ENCODE peak calls at places on chromosomes 6 and 20, in four cellular contexts. One of them, this sample, is unnamed.

GRCh38 chr6:166046232-166046631 is 121.4 kb downstream of the TBXT start:
- DNase-seq in HepG2: no peak
- DNase-seq in H1: no peak
- DNase-seq in K562: no peak
- DNase-seq in this sample: peak

GRCh38 chr20:63135411-63135810 is 80.5 kb downstream of the YTHDF1 start:
- DNase-seq in HepG2: no peak
- DNase-seq in H1: no peak
- DNase-seq in K562: peak
- DNase-seq in this sample: no peak

GRCh38 chr6:5706094-5707033 is 300.4 kb downstream of the NRN1 start:
- DNase-seq in K562: no peak
- DNase-seq in H1: no peak
- DNase-seq in HepG2: no peak
- DNase-seq in this sample: no peak

GRCh38 chr6:45619994-45620471 is 242.3 kb upstream of the SUPT3H start:
- DNase-seq in HepG2: no peak
- DNase-seq in H1: no peak
- DNase-seq in K562: no peak
- DNase-seq in this sample: no peak

GRCh38 chr6:90024633-90025032 is 130.4 kb downstream of the GJA10 start:
- DNase-seq in H1: no peak
- DNase-seq in K562: no peak
- DNase-seq in HepG2: no peak
- DNase-seq in this sample: no peak

GRCh38 chr6:16486661-16487060 is 248.3 kb downstream of the GMPR start:
- DNase-seq in K562: no peak
- DNase-seq in HepG2: no peak
- DNase-seq in H1: no peak
- DNase-seq in this sample: no peak

GRCh38 chr6:14129572-14129971 is 12.0 kb downstream of the CD83 start:
- DNase-seq in H1: peak
- DNase-seq in HepG2: peak
- DNase-seq in K562: peak
- DNase-seq in this sample: peak

GRCh38 chr6:139256087-139256486 is 35.7 kb downstream of the TXLNB start:
- DNase-seq in H1: no peak
- DNase-seq in K562: no peak
- DNase-seq in HepG2: no peak
- DNase-seq in this sample: no peak

GRCh38 chr6:163191704-163192537 is 222.6 kb upstream of the QKI start:
- DNase-seq in K562: no peak
- DNase-seq in HepG2: no peak
- DNase-seq in H1: no peak
- DNase-seq in this sample: no peak

GRCh38 chr6:43489277-43490072 is 12.1 kb downstream of the TJAP1 start:
- DNase-seq in HepG2: peak
- DNase-seq in K562: no peak
- DNase-seq in H1: no peak
- DNase-seq in this sample: no peak

GRCh38 chr6:148999921-149000589 is 253.2 kb downstream of the UST start:
- DNase-seq in K562: no peak
- DNase-seq in H1: no peak
- DNase-seq in HepG2: no peak
- DNase-seq in this sample: no peak

GRCh38 chr6:142698751-142699150 is 246.2 kb downstream of the HIVEP2 start:
- DNase-seq in HepG2: no peak
- DNase-seq in K562: no peak
- DNase-seq in H1: no peak
- DNase-seq in this sample: no peak

GRCh38 chr6:3855866-3856265 is 6.7 kb downstream of the FAM50B start:
- DNase-seq in K562: no peak
- DNase-seq in HepG2: no peak
- DNase-seq in H1: no peak
- DNase-seq in this sample: no peak

GRCh38 chr6:161273356-161273751 is 507 bp downstream of the AGPAT4 start:
- DNase-seq in K562: no peak
- DNase-seq in HepG2: no peak
- DNase-seq in H1: no peak
- DNase-seq in this sample: no peak

GRCh38 chr6:107536183-107536582 is 46.3 kb downstream of the SOBP start:
- DNase-seq in HepG2: no peak
- DNase-seq in K562: no peak
- DNase-seq in H1: no peak
- DNase-seq in this sample: no peak

GRCh38 chr6:9484091-9484490 is 930.8 kb downstream of the TFAP2A start:
- DNase-seq in K562: no peak
- DNase-seq in HepG2: no peak
- DNase-seq in H1: no peak
- DNase-seq in this sample: no peak

GRCh38 chr6:109486068-109486467 is 3.0 kb upstream of the ZBTB24 start:
- DNase-seq in K562: no peak
- DNase-seq in HepG2: peak
- DNase-seq in H1: no peak
- DNase-seq in this sample: peak

GRCh38 chr6:77105091-77105490 is 358.2 kb downstream of the HTR1B start:
- DNase-seq in K562: no peak
- DNase-seq in HepG2: no peak
- DNase-seq in H1: no peak
- DNase-seq in this sample: no peak

GRCh38 chr6:77106992-77107391 is 356.3 kb downstream of the HTR1B start:
- DNase-seq in K562: no peak
- DNase-seq in H1: no peak
- DNase-seq in HepG2: no peak
- DNase-seq in this sample: no peak
- TF ChIP-seq PHF8 in K562: no peak
- TF ChIP-seq PHF8 in H1: no peak
- TF ChIP-seq PHF8 in HepG2: no peak
- TF ChIP-seq PHF8 in this sample: no peak

GRCh38 chr20:18058661-18059467 is 1.1 kb upstream of the OVOL2 start:
- DNase-seq in HepG2: no peak
- DNase-seq in K562: no peak
- DNase-seq in H1: no peak
- DNase-seq in this sample: peak
- H3K4me3 ChIP-seq in HepG2: no peak
- H3K4me3 ChIP-seq in K562: no peak
- H3K4me3 ChIP-seq in H1: peak
- H3K4me3 ChIP-seq in this sample: peak

GRCh38 chr6:170097505-170098427 is 193.1 kb downstream of the DLL1 start:
- DNase-seq in HepG2: no peak
- DNase-seq in H1: no peak
- DNase-seq in K562: no peak
- DNase-seq in this sample: no peak
- TF ChIP-seq PHF8 in HepG2: no peak
- TF ChIP-seq PHF8 in H1: no peak
- TF ChIP-seq PHF8 in K562: no peak
- TF ChIP-seq PHF8 in this sample: no peak

GRCh38 chr20:49171928-49172327 is 16.2 kb downstream of the STAU1 start:
- DNase-seq in HepG2: no peak
- DNase-seq in H1: no peak
- DNase-seq in K562: no peak
- DNase-seq in this sample: no peak

GRCh38 chr20:49166534-49167449 is 21.3 kb downstream of the STAU1 start:
- DNase-seq in H1: no peak
- DNase-seq in HepG2: no peak
- DNase-seq in K562: no peak
- DNase-seq in this sample: no peak

GRCh38 chr20:49170714-49171113 is 17.4 kb downstream of the STAU1 start:
- DNase-seq in K562: no peak
- DNase-seq in HepG2: no peak
- DNase-seq in H1: no peak
- DNase-seq in this sample: no peak

GRCh38 chr20:49167811-49168507 is 20.2 kb downstream of the STAU1 start:
- DNase-seq in H1: no peak
- DNase-seq in HepG2: no peak
- DNase-seq in K562: no peak
- DNase-seq in this sample: no peak

GRCh38 chr20:49169547-49169946 is 18.6 kb downstream of the STAU1 start:
- DNase-seq in K562: no peak
- DNase-seq in H1: no peak
- DNase-seq in HepG2: no peak
- DNase-seq in this sample: no peak
- H3K4me3 ChIP-seq in K562: no peak
- H3K4me3 ChIP-seq in H1: no peak
- H3K4me3 ChIP-seq in HepG2: no peak
- H3K4me3 ChIP-seq in this sample: no peak

This sample was measured in A549.